ENCODE peak calls at places on chromosome 11, in four cellular contexts. Y, P, G and H are unnamed samples.

GRCh38 chr11:77418981-77419592 is 54.8 kb downstream of the PAK1 start:
- DNase-seq in Y (no peak), P (no peak), G (no peak), H (no peak)

GRCh38 chr11:11535611-11536010 is 86.2 kb downstream of the GALNT18 start:
- DNase-seq in P (no peak), Y (peak), G (no peak), H (no peak)

GRCh38 chr11:8082391-8083087 is 1.5 kb downstream of the TUB start:
- DNase-seq in G (no peak), Y (peak), P (no peak), H (no peak)

GRCh38 chr11:128022007-128022368 is 565.4 kb downstream of the ETS1 start:
- DNase-seq in Y (no peak), P (no peak), G (no peak), H (no peak)

GRCh38 chr11:19792510-19792909 is 79.9 kb downstream of the NAV2 start:
- DNase-seq in P (no peak), G (no peak), Y (peak), H (no peak)

GRCh38 chr11:48094643-48095339 is 114.4 kb downstream of the PTPRJ start:
- DNase-seq in G (no peak), P (no peak), Y (no peak), H (no peak)

GRCh38 chr11:134530826-134531225 is 118.8 kb upstream of the B3GAT1 start:
- DNase-seq in P (no peak), Y (no peak), G (no peak), H (no peak)

GRCh38 chr11:109728056-109728455 is 306.1 kb downstream of the C11orf87 start:
- DNase-seq in Y (no peak), P (no peak), G (no peak), H (peak)

GRCh38 chr11:43738600-43739409 is 58.3 kb downstream of the HSD17B12 start:
- DNase-seq in P (peak), G (no peak), Y (no peak), H (peak)

GRCh38 chr11:120688166-120688565 is 176.6 kb downstream of the GRIK4 start:
- DNase-seq in P (no peak), Y (no peak), G (no peak), H (no peak)

GRCh38 chr11:33893711-33894401 is 2.0 kb upstream of the LMO2 start:
- DNase-seq in Y (no peak), P (no peak), G (peak), H (no peak)

GRCh38 chr11:108137212-108137611 is 15.8 kb downstream of the ACAT1 start:
- DNase-seq in G (no peak), Y (no peak), P (no peak), H (no peak)

GRCh38 chr11:115333106-115333505 is 171.1 kb downstream of the CADM1 start:
- DNase-seq in P (no peak), Y (no peak), G (no peak), H (no peak)

GRCh38 chr11:8290122-8290810 is 26.6 kb upstream of the LMO1 start:
- DNase-seq in P (no peak), Y (peak), G (no peak), H (no peak)

GRCh38 chr11:93577291-93577690 is 34.1 kb upstream of the SMCO4 start:
- DNase-seq in Y (no peak), G (no peak), P (no peak), H (no peak)

GRCh38 chr11:46238078-46238966 is 39.1 kb upstream of the CREB3L1 start:
- DNase-seq in Y (peak), G (no peak), P (peak), H (no peak)

GRCh38 chr11:6315811-6316425 is 4.4 kb downstream of the CAVIN3 start:
- DNase-seq in Y (peak), G (no peak), P (peak), H (peak)

GRCh38 chr11:85619497-85619896 is 7.6 kb downstream of the DLG2 start:
- DNase-seq in P (no peak), G (no peak), Y (no peak), H (no peak)

GRCh38 chr11:86068951-86069407 is at the start of gene PICALM:
- DNase-seq in G (peak), P (peak), Y (peak), H (peak)

GRCh38 chr11:59144579-59145345 is 2.1 kb downstream of the FAM111A start:
- DNase-seq in P (peak), G (peak), Y (peak), H (no peak)

GRCh38 chr11:45771942-45772522 is 32.9 kb upstream of the SLC35C1 start:
- DNase-seq in Y (peak), P (peak), G (no peak), H (peak)

GRCh38 chr11:122743949-122744876 is 88.7 kb downstream of the UBASH3B start:
- DNase-seq in G (peak), P (no peak), Y (no peak), H (no peak)

GRCh38 chr11:101949846-101950245 is 33.5 kb upstream of the ANGPTL5 start:
- DNase-seq in Y (no peak), G (no peak), P (no peak), H (no peak)

GRCh38 chr11:43573233-43573632 is 107.3 kb upstream of the HSD17B12 start:
- DNase-seq in P (peak), G (no peak), Y (peak), H (peak)

GRCh38 chr11:105719073-105719846 is 109.4 kb downstream of the GRIA4 start:
- DNase-seq in G (peak), Y (no peak), P (no peak), H (peak)

GRCh38 chr11:20638074-20638473 is 31.3 kb upstream of the NELL1 start:
- DNase-seq in Y (no peak), P (no peak), G (no peak), H (no peak)

GRCh38 chr11:117887431-117888139 is 11.1 kb upstream of the FXYD6 start:
- DNase-seq in P (no peak), G (no peak), Y (no peak), H (no peak)
- TF ChIP-seq NFIC in P (no peak), G (no peak), Y (no peak), H (no peak)

GRCh38 chr11:118918686-118919280 is 6.9 kb downstream of the BCL9L start:
- DNase-seq in P (no peak), G (no peak), Y (no peak), H (no peak)
- TF ChIP-seq NFIC in P (peak), G (no peak), Y (peak), H (no peak)

GRCh38 chr11:71252782-71253730 is 679 bp upstream of the SHANK2 start:
- DNase-seq in P (no peak), G (no peak), Y (no peak), H (peak)

GRCh38 chr11:71252434-71252781 is at the start of gene SHANK2:
- DNase-seq in P (no peak), G (no peak), Y (peak), H (no peak)

GRCh38 chr11:71253794-71254193 is 1.4 kb upstream of the SHANK2 start:
- DNase-seq in G (no peak), Y (no peak), P (no peak), H (no peak)

GRCh38 chr11:71256080-71256479 is 3.7 kb upstream of the SHANK2 start:
- DNase-seq in P (no peak), G (no peak), Y (no peak), H (no peak)

DNA sequence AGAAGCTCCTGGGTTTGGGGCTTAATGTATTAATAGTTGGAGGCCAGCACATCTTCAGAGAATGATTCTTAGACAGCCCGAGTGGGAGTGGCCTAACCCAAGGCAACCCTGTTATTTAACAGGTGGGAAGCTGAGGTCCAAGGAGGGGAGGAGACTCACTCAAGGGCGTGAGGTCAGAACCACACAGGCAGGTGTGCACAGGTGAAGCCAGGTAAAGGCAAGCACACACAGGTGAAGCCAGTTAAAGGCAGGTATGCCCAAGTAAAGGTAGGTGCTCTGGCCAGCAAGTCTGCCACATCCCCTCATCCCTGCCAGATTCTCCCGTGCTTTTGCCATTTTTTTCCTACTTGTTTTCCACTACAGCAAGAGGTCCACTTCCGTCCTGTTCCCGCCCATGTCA is 2.9 kb upstream of the SHANK2 start:
- DNase-seq in Y (no peak), P (no peak), G (no peak), H (no peak)
- TF ChIP-seq NFIC in Y (no peak), P (no peak), G (no peak), H (no peak)

GRCh38 chr11:69309800-69310280 is 15.9 kb downstream of the MYEOV start:
- DNase-seq in Y (peak), P (no peak), G (no peak), H (no peak)
- TF ChIP-seq NFIC in Y (no peak), P (no peak), G (no peak), H (no peak)

DNA sequence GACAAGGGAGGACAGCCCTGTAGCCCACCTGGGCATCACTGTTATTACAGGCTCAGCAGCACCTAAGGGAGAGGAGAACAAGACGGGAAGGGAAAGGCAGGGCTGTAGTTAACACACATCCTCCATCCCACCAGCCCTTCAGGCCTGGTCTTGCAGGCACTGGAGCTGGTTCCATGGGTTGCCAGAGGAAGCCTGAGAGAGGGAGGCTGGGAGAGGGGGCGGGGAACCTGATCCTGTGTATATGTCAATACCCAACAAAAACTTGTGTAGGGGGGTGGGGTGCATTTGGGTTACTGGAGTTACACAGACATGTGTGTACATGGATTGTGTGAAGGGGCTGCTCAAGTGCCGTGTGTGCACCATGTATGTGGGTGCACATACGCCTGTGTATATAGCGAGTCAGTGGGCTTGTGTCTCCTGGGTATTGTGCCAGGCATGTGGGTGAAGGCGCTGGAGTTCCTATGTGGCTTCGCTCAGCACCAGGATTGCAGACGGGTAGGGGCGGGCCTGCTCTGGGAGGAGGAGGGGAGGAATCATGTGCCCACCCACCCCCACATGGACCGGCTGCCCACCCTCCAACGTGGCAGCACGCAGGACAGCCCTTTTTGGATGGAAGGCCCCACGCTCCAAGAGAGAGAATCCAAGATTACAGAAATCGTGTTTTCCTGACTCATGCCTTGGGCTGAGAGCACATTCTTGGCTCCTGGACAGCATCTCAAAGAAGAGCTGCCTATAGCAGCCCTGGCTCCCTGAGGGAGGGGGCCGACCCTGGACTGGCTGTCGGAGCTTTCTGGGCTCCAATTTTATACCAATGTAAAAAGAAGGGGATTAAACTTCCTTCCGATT is 4.2 kb upstream of the SERPINH1 start:
- DNase-seq in P (peak), G (no peak), Y (no peak), H (no peak)
- TF ChIP-seq NFIC in P (peak), G (no peak), Y (peak), H (no peak)

DNA sequence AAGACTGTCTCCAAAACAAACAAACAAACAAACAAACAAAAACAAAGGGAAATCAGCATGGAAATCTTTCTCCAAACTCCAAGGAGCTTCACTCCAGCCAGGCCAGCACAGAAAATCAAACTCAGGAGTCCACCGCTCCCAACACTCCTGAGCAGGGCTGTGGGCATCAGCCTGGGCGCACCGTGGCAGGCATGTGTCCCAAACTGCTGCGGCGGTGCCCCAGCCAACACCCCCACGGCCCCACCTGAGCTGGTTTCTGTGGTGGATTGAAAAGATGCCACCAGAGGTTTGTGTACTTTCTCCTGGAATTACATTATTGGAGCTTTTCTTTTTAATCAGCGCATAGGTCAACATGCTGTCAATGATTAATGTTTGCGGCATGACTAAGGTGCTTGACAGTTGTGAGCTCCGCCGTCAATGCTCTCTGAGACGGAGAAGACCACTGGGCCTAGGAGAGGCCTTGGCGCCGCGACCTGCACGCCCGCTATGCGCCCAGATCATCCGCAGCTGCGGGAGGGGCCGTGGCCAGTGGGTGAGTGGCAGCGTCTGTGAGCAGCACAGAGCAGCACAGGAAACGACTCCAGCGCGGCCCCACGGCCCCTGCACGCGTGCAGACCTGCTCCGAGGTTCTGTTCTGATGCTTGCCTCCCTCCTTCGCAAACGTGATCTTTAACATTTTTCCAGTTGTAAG is 18.1 kb downstream of the DRD4 start:
- DNase-seq in G (no peak), Y (no peak), P (no peak), H (peak)
- TF ChIP-seq NFIC in G (no peak), Y (no peak), P (no peak), H (no peak)